ENCODE peak calls at places on chromosome 13, in seven cellular contexts. One of them, this sample, is unnamed.

GRCh38 chr13:48818495-48818961 is 157.2 kb upstream of the FNDC3A start:
- DNase-seq in H1: no peak
- DNase-seq in SK-N-SH: no peak
- DNase-seq in GM12878: no peak
- DNase-seq in K562: no peak
- DNase-seq in HCT116: no peak
- DNase-seq in HepG2: no peak
- DNase-seq in this sample: no peak

GRCh38 chr13:110575322-110576069 is 14.0 kb upstream of the RAB20 start:
- DNase-seq in HepG2: peak
- DNase-seq in H1: no peak
- DNase-seq in K562: peak
- DNase-seq in SK-N-SH: peak
- DNase-seq in HCT116: no peak
- DNase-seq in GM12878: peak
- DNase-seq in this sample: peak

GRCh38 chr13:26628706-26629105 is 71.2 kb downstream of the WASF3 start:
- DNase-seq in H1: no peak
- DNase-seq in SK-N-SH: no peak
- DNase-seq in HepG2: peak
- DNase-seq in HCT116: no peak
- DNase-seq in K562: no peak
- DNase-seq in GM12878: no peak
- DNase-seq in this sample: peak

GRCh38 chr13:40077396-40078027 is 422.1 kb downstream of the COG6 start:
- DNase-seq in HepG2: no peak
- DNase-seq in SK-N-SH: no peak
- DNase-seq in H1: no peak
- DNase-seq in GM12878: no peak
- DNase-seq in K562: no peak
- DNase-seq in HCT116: no peak
- DNase-seq in this sample: no peak

GRCh38 chr13:56314755-56315154 is 826.0 kb upstream of the PRR20A start:
- DNase-seq in K562: no peak
- DNase-seq in SK-N-SH: no peak
- DNase-seq in HepG2: no peak
- DNase-seq in H1: no peak
- DNase-seq in HCT116: no peak
- DNase-seq in GM12878: no peak
- DNase-seq in this sample: no peak

GRCh38 chr13:39058040-39058439 is 19.8 kb downstream of the NHLRC3 start:
- DNase-seq in GM12878: no peak
- DNase-seq in H1: no peak
- DNase-seq in SK-N-SH: no peak
- DNase-seq in HepG2: no peak
- DNase-seq in K562: no peak
- DNase-seq in HCT116: no peak
- DNase-seq in this sample: no peak

GRCh38 chr13:43915451-43915850 is 35.7 kb downstream of the LACC1 start:
- DNase-seq in K562: no peak
- DNase-seq in SK-N-SH: no peak
- DNase-seq in HepG2: no peak
- DNase-seq in H1: no peak
- DNase-seq in GM12878: no peak
- DNase-seq in HCT116: no peak
- DNase-seq in this sample: no peak

GRCh38 chr13:66036024-66036614 is 1194.0 kb downstream of the PCDH9 start:
- DNase-seq in HCT116: no peak
- DNase-seq in H1: no peak
- DNase-seq in GM12878: no peak
- DNase-seq in K562: no peak
- DNase-seq in SK-N-SH: no peak
- DNase-seq in HepG2: no peak
- DNase-seq in this sample: no peak

GRCh38 chr13:37226966-37227365 is 121.5 kb upstream of the CSNK1A1L start:
- DNase-seq in HCT116: no peak
- DNase-seq in GM12878: no peak
- DNase-seq in SK-N-SH: no peak
- DNase-seq in HepG2: no peak
- DNase-seq in K562: no peak
- DNase-seq in H1: no peak
- DNase-seq in this sample: no peak

GRCh38 chr13:35474551-35474950 is 1.9 kb downstream of the MAB21L1 start:
- DNase-seq in HCT116: no peak
- DNase-seq in SK-N-SH: no peak
- DNase-seq in H1: no peak
- DNase-seq in HepG2: no peak
- DNase-seq in K562: no peak
- DNase-seq in GM12878: no peak
- DNase-seq in this sample: no peak

GRCh38 chr13:23718916-23719470 is 148.8 kb downstream of the TNFRSF19 start:
- DNase-seq in GM12878: no peak
- DNase-seq in HepG2: peak
- DNase-seq in HCT116: no peak
- DNase-seq in K562: no peak
- DNase-seq in SK-N-SH: no peak
- DNase-seq in H1: no peak
- DNase-seq in this sample: no peak

GRCh38 chr13:37326319-37326718 is 220.9 kb upstream of the CSNK1A1L start:
- DNase-seq in SK-N-SH: no peak
- DNase-seq in HepG2: no peak
- DNase-seq in K562: no peak
- DNase-seq in HCT116: no peak
- DNase-seq in H1: no peak
- DNase-seq in GM12878: no peak
- DNase-seq in this sample: no peak

GRCh38 chr13:62357887-62358645 is 942.4 kb upstream of the PCDH20 start:
- DNase-seq in H1: peak
- DNase-seq in HCT116: peak
- DNase-seq in K562: no peak
- DNase-seq in SK-N-SH: no peak
- DNase-seq in GM12878: peak
- DNase-seq in HepG2: peak
- DNase-seq in this sample: peak

GRCh38 chr13:110574161-110574560 is 12.6 kb upstream of the RAB20 start:
- DNase-seq in GM12878: no peak
- DNase-seq in HCT116: no peak
- DNase-seq in K562: no peak
- DNase-seq in H1: no peak
- DNase-seq in SK-N-SH: no peak
- DNase-seq in HepG2: no peak
- DNase-seq in this sample: no peak

GRCh38 chr13:75896271-75896670 is 260.1 kb downstream of the LMO7 start:
- DNase-seq in GM12878: no peak
- DNase-seq in H1: no peak
- DNase-seq in HCT116: no peak
- DNase-seq in HepG2: no peak
- DNase-seq in K562: no peak
- DNase-seq in SK-N-SH: no peak
- DNase-seq in this sample: no peak

GRCh38 chr13:99314640-99315176 is 7.5 kb upstream of the GPR183 start:
- DNase-seq in SK-N-SH: no peak
- DNase-seq in H1: no peak
- DNase-seq in HepG2: no peak
- DNase-seq in GM12878: no peak
- DNase-seq in K562: peak
- DNase-seq in HCT116: peak
- DNase-seq in this sample: no peak
- TF ChIP-seq YY1 in SK-N-SH: no peak
- TF ChIP-seq YY1 in H1: no peak
- TF ChIP-seq YY1 in HepG2: no peak
- TF ChIP-seq YY1 in GM12878: no peak
- TF ChIP-seq YY1 in K562: no peak
- TF ChIP-seq YY1 in HCT116: no peak
- TF ChIP-seq YY1 in this sample: no peak

DNA sequence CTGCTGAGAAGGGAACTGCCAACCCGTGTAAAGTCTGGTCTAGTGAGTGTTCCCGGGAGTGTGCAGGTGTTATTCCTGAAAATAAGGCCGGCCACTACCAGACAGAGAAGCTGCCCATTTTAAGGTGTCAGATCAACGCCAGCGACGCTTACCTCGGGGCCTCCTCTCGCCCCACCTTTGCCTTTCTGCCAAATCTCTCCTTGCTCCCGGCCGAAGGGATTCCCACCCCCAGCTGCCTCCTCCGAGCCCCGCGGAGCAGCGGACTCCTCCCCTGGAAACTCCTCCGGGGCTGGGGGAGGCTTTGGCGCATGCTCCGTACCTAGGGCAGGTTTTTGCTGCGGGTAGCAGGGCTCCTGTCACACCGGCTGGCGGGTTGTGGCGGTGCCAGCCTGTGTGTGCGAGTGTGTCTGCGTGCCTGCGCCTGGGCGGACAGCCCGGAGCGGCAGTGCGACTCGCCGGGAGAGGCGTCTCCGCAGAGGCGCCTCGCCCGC is at the start of gene HS6ST3:
- DNase-seq in K562: peak
- DNase-seq in H1: peak
- DNase-seq in HCT116: peak
- DNase-seq in HepG2: no peak
- DNase-seq in SK-N-SH: peak
- DNase-seq in GM12878: no peak
- DNase-seq in this sample: no peak
- TF ChIP-seq YY1 in K562: no peak
- TF ChIP-seq YY1 in H1: no peak
- TF ChIP-seq YY1 in HCT116: no peak
- TF ChIP-seq YY1 in HepG2: no peak
- TF ChIP-seq YY1 in SK-N-SH: no peak
- TF ChIP-seq YY1 in GM12878: no peak
- TF ChIP-seq YY1 in this sample: no peak

GRCh38 chr13:94987869-94988268 is 275.5 kb upstream of the SOX21 start:
- DNase-seq in K562: no peak
- DNase-seq in HepG2: no peak
- DNase-seq in HCT116: no peak
- DNase-seq in H1: no peak
- DNase-seq in SK-N-SH: no peak
- DNase-seq in GM12878: no peak
- DNase-seq in this sample: no peak
- TF ChIP-seq YY1 in K562: no peak
- TF ChIP-seq YY1 in HepG2: no peak
- TF ChIP-seq YY1 in HCT116: no peak
- TF ChIP-seq YY1 in H1: no peak
- TF ChIP-seq YY1 in SK-N-SH: no peak
- TF ChIP-seq YY1 in GM12878: no peak
- TF ChIP-seq YY1 in this sample: no peak

GRCh38 chr13:20393273-20394235 is 132.1 kb downstream of the CRYL1 start:
- DNase-seq in H1: no peak
- DNase-seq in GM12878: no peak
- DNase-seq in K562: no peak
- DNase-seq in SK-N-SH: no peak
- DNase-seq in HCT116: no peak
- DNase-seq in HepG2: no peak
- DNase-seq in this sample: no peak
- TF ChIP-seq YY1 in H1: no peak
- TF ChIP-seq YY1 in GM12878: no peak
- TF ChIP-seq YY1 in K562: no peak
- TF ChIP-seq YY1 in SK-N-SH: no peak
- TF ChIP-seq YY1 in HCT116: no peak
- TF ChIP-seq YY1 in HepG2: no peak
- TF ChIP-seq YY1 in this sample: no peak

GRCh38 chr13:112102243-112102642 is 35.3 kb downstream of the SOX1 start:
- DNase-seq in GM12878: no peak
- DNase-seq in H1: no peak
- DNase-seq in SK-N-SH: no peak
- DNase-seq in K562: no peak
- DNase-seq in HepG2: peak
- DNase-seq in HCT116: peak
- DNase-seq in this sample: no peak
- TF ChIP-seq YY1 in GM12878: no peak
- TF ChIP-seq YY1 in H1: no peak
- TF ChIP-seq YY1 in SK-N-SH: no peak
- TF ChIP-seq YY1 in K562: no peak
- TF ChIP-seq YY1 in HepG2: no peak
- TF ChIP-seq YY1 in HCT116: no peak
- TF ChIP-seq YY1 in this sample: no peak

GRCh38 chr13:32314271-32314967 is 744 bp downstream of the ZAR1L start:
- DNase-seq in K562: no peak
- DNase-seq in HCT116: no peak
- DNase-seq in GM12878: no peak
- DNase-seq in HepG2: no peak
- DNase-seq in H1: no peak
- DNase-seq in SK-N-SH: no peak
- DNase-seq in this sample: no peak
- TF ChIP-seq YY1 in K562: no peak
- TF ChIP-seq YY1 in HCT116: no peak
- TF ChIP-seq YY1 in GM12878: no peak
- TF ChIP-seq YY1 in HepG2: no peak
- TF ChIP-seq YY1 in H1: no peak
- TF ChIP-seq YY1 in SK-N-SH: no peak
- TF ChIP-seq YY1 in this sample: no peak

GRCh38 chr13:30192320-30193093 is 114.8 kb downstream of the KATNAL1 start:
- DNase-seq in HepG2: no peak
- DNase-seq in K562: no peak
- DNase-seq in HCT116: no peak
- DNase-seq in SK-N-SH: peak
- DNase-seq in H1: no peak
- DNase-seq in GM12878: peak
- DNase-seq in this sample: no peak

GRCh38 chr13:30191491-30192100 is 115.8 kb downstream of the KATNAL1 start:
- DNase-seq in K562: no peak
- DNase-seq in GM12878: no peak
- DNase-seq in H1: no peak
- DNase-seq in SK-N-SH: no peak
- DNase-seq in HepG2: no peak
- DNase-seq in HCT116: no peak
- DNase-seq in this sample: no peak

GRCh38 chr13:30181856-30182651 is 125.3 kb downstream of the KATNAL1 start:
- DNase-seq in SK-N-SH: no peak
- DNase-seq in H1: no peak
- DNase-seq in GM12878: no peak
- DNase-seq in K562: peak
- DNase-seq in HepG2: no peak
- DNase-seq in HCT116: no peak
- DNase-seq in this sample: no peak

DNA sequence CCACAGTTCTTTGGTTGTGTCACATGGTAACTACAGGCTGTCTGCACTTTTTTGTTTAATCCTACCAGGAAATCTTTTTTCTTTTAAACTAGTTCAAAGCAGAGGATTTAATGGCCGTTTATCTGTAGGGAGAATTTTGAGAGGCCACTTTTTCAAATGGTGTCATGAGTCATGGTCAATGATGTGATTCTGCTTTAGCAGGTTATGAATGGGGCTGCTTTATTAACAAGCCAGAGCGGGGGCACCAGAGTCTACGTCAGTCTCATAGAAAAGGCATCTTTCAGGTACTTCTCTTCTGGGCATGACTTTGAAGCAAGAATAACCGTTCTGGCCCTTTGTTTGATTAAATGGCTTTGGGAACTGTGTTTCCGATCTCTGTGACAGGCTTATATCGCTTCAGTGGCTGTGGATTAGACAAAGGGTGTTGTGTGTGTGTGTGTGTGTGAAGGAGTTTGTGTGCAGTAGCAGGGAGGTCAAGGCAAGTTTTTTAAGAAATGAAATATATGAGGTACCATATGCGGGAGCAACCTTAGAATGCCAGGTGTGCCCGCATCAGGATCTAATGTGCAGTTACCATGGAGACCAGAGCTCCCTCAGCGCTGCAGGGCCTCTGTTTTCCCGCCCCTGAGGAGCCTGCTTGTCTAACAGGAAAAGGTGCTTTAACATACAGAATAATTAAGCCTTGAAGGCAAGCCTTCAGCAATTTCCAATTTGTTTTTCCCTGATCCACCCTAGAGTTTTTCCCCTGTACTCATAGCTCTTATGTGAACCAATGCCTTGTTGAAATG is 120.5 kb downstream of the KATNAL1 start:
- DNase-seq in GM12878: no peak
- DNase-seq in HepG2: no peak
- DNase-seq in K562: no peak
- DNase-seq in H1: no peak
- DNase-seq in HCT116: no peak
- DNase-seq in SK-N-SH: no peak
- DNase-seq in this sample: no peak
- TF ChIP-seq YY1 in GM12878: no peak
- TF ChIP-seq YY1 in HepG2: no peak
- TF ChIP-seq YY1 in K562: no peak
- TF ChIP-seq YY1 in H1: no peak
- TF ChIP-seq YY1 in HCT116: no peak
- TF ChIP-seq YY1 in SK-N-SH: no peak
- TF ChIP-seq YY1 in this sample: no peak